ENCODE peak calls at places on chromosomes 12 and 14, in seven cellular contexts. One of them, this sample, is unnamed.

GRCh38 chr12:123660328-123660727 is 10.6 kb upstream of the TCTN2 start:
- DNase-seq in stimulated activated CD4-positive, alpha-beta T cell treated with anti-CD3 and anti-CD28 coated beads, Interleukin-4, amount 100 ng/mL, for 1 hour: no peak
- DNase-seq in NCI-H1436 treated with DMSO at 0.1 percent for 48 hours: no peak
- DNase-seq in ACHN: peak; percentile 84
- DNase-seq in stimulated activated CD8-positive, alpha-beta memory T cell treated with anti-CD3 and anti-CD28 coated beads, Interleukin-4, amount 100 ng/mL, for 48 hours: no peak
- DNase-seq in T-helper 9 cell: no peak
- DNase-seq in stimulated activated naive CD8-positive, alpha-beta T cell treated with anti-CD3 and anti-CD28 coated beads, Interleukin-15, Interleukin-2, amounts not matched to agents 100 U/mL and 50 U/mL, for 24 hours: no peak
- DNase-seq in this sample: no peak

GRCh38 chr12:127667131-127667685 is 599.8 kb upstream of the TMEM132C start:
- DNase-seq in stimulated activated CD4-positive, alpha-beta T cell treated with anti-CD3 and anti-CD28 coated beads, Interleukin-4, amount 100 ng/mL, for 1 hour: no peak
- DNase-seq in NCI-H1436 treated with DMSO at 0.1 percent for 48 hours: no peak
- DNase-seq in ACHN: no peak
- DNase-seq in stimulated activated CD8-positive, alpha-beta memory T cell treated with anti-CD3 and anti-CD28 coated beads, Interleukin-4, amount 100 ng/mL, for 48 hours: no peak
- DNase-seq in T-helper 9 cell: no peak
- DNase-seq in stimulated activated naive CD8-positive, alpha-beta T cell treated with anti-CD3 and anti-CD28 coated beads, Interleukin-15, Interleukin-2, amounts not matched to agents 100 U/mL and 50 U/mL, for 24 hours: no peak
- DNase-seq in this sample: no peak

GRCh38 chr14:50822501-50823042 is 8.4 kb downstream of the NIN start:
- DNase-seq in stimulated activated CD4-positive, alpha-beta T cell treated with anti-CD3 and anti-CD28 coated beads, Interleukin-4, amount 100 ng/mL, for 1 hour: no peak
- DNase-seq in NCI-H1436 treated with DMSO at 0.1 percent for 48 hours: no peak
- DNase-seq in ACHN: no peak
- DNase-seq in stimulated activated CD8-positive, alpha-beta memory T cell treated with anti-CD3 and anti-CD28 coated beads, Interleukin-4, amount 100 ng/mL, for 48 hours: no peak
- DNase-seq in T-helper 9 cell: no peak
- DNase-seq in stimulated activated naive CD8-positive, alpha-beta T cell treated with anti-CD3 and anti-CD28 coated beads, Interleukin-15, Interleukin-2, amounts not matched to agents 100 U/mL and 50 U/mL, for 24 hours: no peak
- DNase-seq in this sample: no peak

GRCh38 chr12:79344855-79345840 is 345.6 kb downstream of the PAWR start:
- DNase-seq in stimulated activated CD4-positive, alpha-beta T cell treated with anti-CD3 and anti-CD28 coated beads, Interleukin-4, amount 100 ng/mL, for 1 hour: no peak
- DNase-seq in NCI-H1436 treated with DMSO at 0.1 percent for 48 hours: no peak
- DNase-seq in ACHN: peak; percentile 72
- DNase-seq in stimulated activated CD8-positive, alpha-beta memory T cell treated with anti-CD3 and anti-CD28 coated beads, Interleukin-4, amount 100 ng/mL, for 48 hours: no peak
- DNase-seq in T-helper 9 cell: no peak
- DNase-seq in stimulated activated naive CD8-positive, alpha-beta T cell treated with anti-CD3 and anti-CD28 coated beads, Interleukin-15, Interleukin-2, amounts not matched to agents 100 U/mL and 50 U/mL, for 24 hours: peak; percentile 6
- DNase-seq in this sample: no peak

GRCh38 chr14:26286066-26286791 is 311.6 kb downstream of the NOVA1 start:
- DNase-seq in stimulated activated CD4-positive, alpha-beta T cell treated with anti-CD3 and anti-CD28 coated beads, Interleukin-4, amount 100 ng/mL, for 1 hour: no peak
- DNase-seq in NCI-H1436 treated with DMSO at 0.1 percent for 48 hours: no peak
- DNase-seq in ACHN: no peak
- DNase-seq in stimulated activated CD8-positive, alpha-beta memory T cell treated with anti-CD3 and anti-CD28 coated beads, Interleukin-4, amount 100 ng/mL, for 48 hours: no peak
- DNase-seq in T-helper 9 cell: no peak
- DNase-seq in stimulated activated naive CD8-positive, alpha-beta T cell treated with anti-CD3 and anti-CD28 coated beads, Interleukin-15, Interleukin-2, amounts not matched to agents 100 U/mL and 50 U/mL, for 24 hours: no peak
- DNase-seq in this sample: no peak

GRCh38 chr14:70921669-70922068 is 14.4 kb downstream of the PCNX1 start:
- DNase-seq in stimulated activated CD4-positive, alpha-beta T cell treated with anti-CD3 and anti-CD28 coated beads, Interleukin-4, amount 100 ng/mL, for 1 hour: no peak
- DNase-seq in NCI-H1436 treated with DMSO at 0.1 percent for 48 hours: no peak
- DNase-seq in ACHN: no peak
- DNase-seq in stimulated activated CD8-positive, alpha-beta memory T cell treated with anti-CD3 and anti-CD28 coated beads, Interleukin-4, amount 100 ng/mL, for 48 hours: no peak
- DNase-seq in T-helper 9 cell: no peak
- DNase-seq in stimulated activated naive CD8-positive, alpha-beta T cell treated with anti-CD3 and anti-CD28 coated beads, Interleukin-15, Interleukin-2, amounts not matched to agents 100 U/mL and 50 U/mL, for 24 hours: no peak
- DNase-seq in this sample: no peak

GRCh38 chr14:95307402-95308041 is 12.2 kb downstream of the CLMN start:
- DNase-seq in stimulated activated CD4-positive, alpha-beta T cell treated with anti-CD3 and anti-CD28 coated beads, Interleukin-4, amount 100 ng/mL, for 1 hour: no peak
- DNase-seq in NCI-H1436 treated with DMSO at 0.1 percent for 48 hours: no peak
- DNase-seq in ACHN: no peak
- DNase-seq in stimulated activated CD8-positive, alpha-beta memory T cell treated with anti-CD3 and anti-CD28 coated beads, Interleukin-4, amount 100 ng/mL, for 48 hours: no peak
- DNase-seq in T-helper 9 cell: no peak
- DNase-seq in stimulated activated naive CD8-positive, alpha-beta T cell treated with anti-CD3 and anti-CD28 coated beads, Interleukin-15, Interleukin-2, amounts not matched to agents 100 U/mL and 50 U/mL, for 24 hours: no peak
- DNase-seq in this sample: no peak

GRCh38 chr12:68515793-68516192 is 94.9 kb upstream of the RAP1B start:
- DNase-seq in stimulated activated CD4-positive, alpha-beta T cell treated with anti-CD3 and anti-CD28 coated beads, Interleukin-4, amount 100 ng/mL, for 1 hour: no peak
- DNase-seq in NCI-H1436 treated with DMSO at 0.1 percent for 48 hours: no peak
- DNase-seq in ACHN: no peak
- DNase-seq in stimulated activated CD8-positive, alpha-beta memory T cell treated with anti-CD3 and anti-CD28 coated beads, Interleukin-4, amount 100 ng/mL, for 48 hours: no peak
- DNase-seq in T-helper 9 cell: no peak
- DNase-seq in stimulated activated naive CD8-positive, alpha-beta T cell treated with anti-CD3 and anti-CD28 coated beads, Interleukin-15, Interleukin-2, amounts not matched to agents 100 U/mL and 50 U/mL, for 24 hours: no peak
- DNase-seq in this sample: no peak

GRCh38 chr14:100816286-100816949 is 9.5 kb upstream of the MEG3 start:
- DNase-seq in stimulated activated CD4-positive, alpha-beta T cell treated with anti-CD3 and anti-CD28 coated beads, Interleukin-4, amount 100 ng/mL, for 1 hour: no peak
- DNase-seq in NCI-H1436 treated with DMSO at 0.1 percent for 48 hours: no peak
- DNase-seq in ACHN: no peak
- DNase-seq in stimulated activated CD8-positive, alpha-beta memory T cell treated with anti-CD3 and anti-CD28 coated beads, Interleukin-4, amount 100 ng/mL, for 48 hours: no peak
- DNase-seq in T-helper 9 cell: no peak
- DNase-seq in stimulated activated naive CD8-positive, alpha-beta T cell treated with anti-CD3 and anti-CD28 coated beads, Interleukin-15, Interleukin-2, amounts not matched to agents 100 U/mL and 50 U/mL, for 24 hours: no peak
- DNase-seq in this sample: no peak

GRCh38 chr14:103071544-103072251 is 12.3 kb upstream of the LBHD2 start:
- DNase-seq in stimulated activated CD4-positive, alpha-beta T cell treated with anti-CD3 and anti-CD28 coated beads, Interleukin-4, amount 100 ng/mL, for 1 hour: no peak
- DNase-seq in NCI-H1436 treated with DMSO at 0.1 percent for 48 hours: no peak
- DNase-seq in ACHN: peak; percentile 79
- DNase-seq in stimulated activated CD8-positive, alpha-beta memory T cell treated with anti-CD3 and anti-CD28 coated beads, Interleukin-4, amount 100 ng/mL, for 48 hours: no peak
- DNase-seq in T-helper 9 cell: no peak
- DNase-seq in stimulated activated naive CD8-positive, alpha-beta T cell treated with anti-CD3 and anti-CD28 coated beads, Interleukin-15, Interleukin-2, amounts not matched to agents 100 U/mL and 50 U/mL, for 24 hours: no peak
- DNase-seq in this sample: no peak

GRCh38 chr12:124777399-124778372 is 86.0 kb downstream of the SCARB1 start:
- DNase-seq in stimulated activated CD4-positive, alpha-beta T cell treated with anti-CD3 and anti-CD28 coated beads, Interleukin-4, amount 100 ng/mL, for 1 hour: no peak
- DNase-seq in NCI-H1436 treated with DMSO at 0.1 percent for 48 hours: no peak
- DNase-seq in ACHN: no peak
- DNase-seq in stimulated activated CD8-positive, alpha-beta memory T cell treated with anti-CD3 and anti-CD28 coated beads, Interleukin-4, amount 100 ng/mL, for 48 hours: no peak
- DNase-seq in T-helper 9 cell: no peak
- DNase-seq in stimulated activated naive CD8-positive, alpha-beta T cell treated with anti-CD3 and anti-CD28 coated beads, Interleukin-15, Interleukin-2, amounts not matched to agents 100 U/mL and 50 U/mL, for 24 hours: no peak
- DNase-seq in this sample: no peak

GRCh38 chr12:15863258-15863835 is 18.8 kb upstream of the STRAP start:
- DNase-seq in stimulated activated CD4-positive, alpha-beta T cell treated with anti-CD3 and anti-CD28 coated beads, Interleukin-4, amount 100 ng/mL, for 1 hour: no peak
- DNase-seq in NCI-H1436 treated with DMSO at 0.1 percent for 48 hours: no peak
- DNase-seq in ACHN: no peak
- DNase-seq in stimulated activated CD8-positive, alpha-beta memory T cell treated with anti-CD3 and anti-CD28 coated beads, Interleukin-4, amount 100 ng/mL, for 48 hours: no peak
- DNase-seq in T-helper 9 cell: no peak
- DNase-seq in stimulated activated naive CD8-positive, alpha-beta T cell treated with anti-CD3 and anti-CD28 coated beads, Interleukin-15, Interleukin-2, amounts not matched to agents 100 U/mL and 50 U/mL, for 24 hours: no peak
- DNase-seq in this sample: no peak

GRCh38 chr12:20057398-20057797 is 310.9 kb upstream of the PDE3A start:
- DNase-seq in stimulated activated CD4-positive, alpha-beta T cell treated with anti-CD3 and anti-CD28 coated beads, Interleukin-4, amount 100 ng/mL, for 1 hour: no peak
- DNase-seq in NCI-H1436 treated with DMSO at 0.1 percent for 48 hours: no peak
- DNase-seq in ACHN: no peak
- DNase-seq in stimulated activated CD8-positive, alpha-beta memory T cell treated with anti-CD3 and anti-CD28 coated beads, Interleukin-4, amount 100 ng/mL, for 48 hours: no peak
- DNase-seq in T-helper 9 cell: no peak
- DNase-seq in stimulated activated naive CD8-positive, alpha-beta T cell treated with anti-CD3 and anti-CD28 coated beads, Interleukin-15, Interleukin-2, amounts not matched to agents 100 U/mL and 50 U/mL, for 24 hours: no peak
- DNase-seq in this sample: no peak

GRCh38 chr12:57726151-57726883 is 12.2 kb downstream of the AGAP2 start:
- DNase-seq in stimulated activated CD4-positive, alpha-beta T cell treated with anti-CD3 and anti-CD28 coated beads, Interleukin-4, amount 100 ng/mL, for 1 hour: no peak
- DNase-seq in NCI-H1436 treated with DMSO at 0.1 percent for 48 hours: peak; percentile 40
- DNase-seq in ACHN: peak; percentile 96
- DNase-seq in stimulated activated CD8-positive, alpha-beta memory T cell treated with anti-CD3 and anti-CD28 coated beads, Interleukin-4, amount 100 ng/mL, for 48 hours: peak; percentile 52
- DNase-seq in T-helper 9 cell: no peak
- DNase-seq in stimulated activated naive CD8-positive, alpha-beta T cell treated with anti-CD3 and anti-CD28 coated beads, Interleukin-15, Interleukin-2, amounts not matched to agents 100 U/mL and 50 U/mL, for 24 hours: peak; percentile 45
- DNase-seq in this sample: peak; percentile 59

GRCh38 chr12:122062832-122063690 is 15.5 kb upstream of the MLXIP start:
- DNase-seq in stimulated activated CD4-positive, alpha-beta T cell treated with anti-CD3 and anti-CD28 coated beads, Interleukin-4, amount 100 ng/mL, for 1 hour: no peak
- DNase-seq in NCI-H1436 treated with DMSO at 0.1 percent for 48 hours: no peak
- DNase-seq in ACHN: peak; percentile 74
- DNase-seq in stimulated activated CD8-positive, alpha-beta memory T cell treated with anti-CD3 and anti-CD28 coated beads, Interleukin-4, amount 100 ng/mL, for 48 hours: no peak
- DNase-seq in T-helper 9 cell: no peak
- DNase-seq in stimulated activated naive CD8-positive, alpha-beta T cell treated with anti-CD3 and anti-CD28 coated beads, Interleukin-15, Interleukin-2, amounts not matched to agents 100 U/mL and 50 U/mL, for 24 hours: no peak
- DNase-seq in this sample: peak; percentile 71

GRCh38 chr12:109445224-109445623 is 31.9 kb downstream of the KCTD10 start:
- DNase-seq in stimulated activated CD4-positive, alpha-beta T cell treated with anti-CD3 and anti-CD28 coated beads, Interleukin-4, amount 100 ng/mL, for 1 hour: no peak
- DNase-seq in NCI-H1436 treated with DMSO at 0.1 percent for 48 hours: no peak
- DNase-seq in ACHN: no peak
- DNase-seq in stimulated activated CD8-positive, alpha-beta memory T cell treated with anti-CD3 and anti-CD28 coated beads, Interleukin-4, amount 100 ng/mL, for 48 hours: no peak
- DNase-seq in T-helper 9 cell: no peak
- DNase-seq in stimulated activated naive CD8-positive, alpha-beta T cell treated with anti-CD3 and anti-CD28 coated beads, Interleukin-15, Interleukin-2, amounts not matched to agents 100 U/mL and 50 U/mL, for 24 hours: no peak
- DNase-seq in this sample: no peak

GRCh38 chr14:20434701-20435453 is 1.1 kb downstream of the KLHL33 start:
- DNase-seq in stimulated activated CD4-positive, alpha-beta T cell treated with anti-CD3 and anti-CD28 coated beads, Interleukin-4, amount 100 ng/mL, for 1 hour: no peak
- DNase-seq in NCI-H1436 treated with DMSO at 0.1 percent for 48 hours: no peak
- DNase-seq in ACHN: no peak
- DNase-seq in stimulated activated CD8-positive, alpha-beta memory T cell treated with anti-CD3 and anti-CD28 coated beads, Interleukin-4, amount 100 ng/mL, for 48 hours: no peak
- DNase-seq in T-helper 9 cell: no peak
- DNase-seq in stimulated activated naive CD8-positive, alpha-beta T cell treated with anti-CD3 and anti-CD28 coated beads, Interleukin-15, Interleukin-2, amounts not matched to agents 100 U/mL and 50 U/mL, for 24 hours: no peak
- DNase-seq in this sample: no peak

GRCh38 chr12:104182621-104183378 is 32.8 kb upstream of the TXNRD1 start:
- DNase-seq in stimulated activated CD4-positive, alpha-beta T cell treated with anti-CD3 and anti-CD28 coated beads, Interleukin-4, amount 100 ng/mL, for 1 hour: no peak
- DNase-seq in NCI-H1436 treated with DMSO at 0.1 percent for 48 hours: no peak
- DNase-seq in ACHN: no peak
- DNase-seq in stimulated activated CD8-positive, alpha-beta memory T cell treated with anti-CD3 and anti-CD28 coated beads, Interleukin-4, amount 100 ng/mL, for 48 hours: no peak
- DNase-seq in T-helper 9 cell: no peak
- DNase-seq in stimulated activated naive CD8-positive, alpha-beta T cell treated with anti-CD3 and anti-CD28 coated beads, Interleukin-15, Interleukin-2, amounts not matched to agents 100 U/mL and 50 U/mL, for 24 hours: no peak
- DNase-seq in this sample: no peak

GRCh38 chr12:99935608-99936007 is 49.1 kb downstream of the ANKS1B start:
- DNase-seq in stimulated activated CD4-positive, alpha-beta T cell treated with anti-CD3 and anti-CD28 coated beads, Interleukin-4, amount 100 ng/mL, for 1 hour: no peak
- DNase-seq in NCI-H1436 treated with DMSO at 0.1 percent for 48 hours: no peak
- DNase-seq in ACHN: no peak
- DNase-seq in stimulated activated CD8-positive, alpha-beta memory T cell treated with anti-CD3 and anti-CD28 coated beads, Interleukin-4, amount 100 ng/mL, for 48 hours: no peak
- DNase-seq in T-helper 9 cell: no peak
- DNase-seq in stimulated activated naive CD8-positive, alpha-beta T cell treated with anti-CD3 and anti-CD28 coated beads, Interleukin-15, Interleukin-2, amounts not matched to agents 100 U/mL and 50 U/mL, for 24 hours: no peak
- DNase-seq in this sample: no peak

GRCh38 chr14:76656592-76656991 is 104.7 kb upstream of the VASH1 start:
- DNase-seq in stimulated activated CD4-positive, alpha-beta T cell treated with anti-CD3 and anti-CD28 coated beads, Interleukin-4, amount 100 ng/mL, for 1 hour: no peak
- DNase-seq in NCI-H1436 treated with DMSO at 0.1 percent for 48 hours: no peak
- DNase-seq in ACHN: no peak
- DNase-seq in stimulated activated CD8-positive, alpha-beta memory T cell treated with anti-CD3 and anti-CD28 coated beads, Interleukin-4, amount 100 ng/mL, for 48 hours: no peak
- DNase-seq in T-helper 9 cell: no peak
- DNase-seq in stimulated activated naive CD8-positive, alpha-beta T cell treated with anti-CD3 and anti-CD28 coated beads, Interleukin-15, Interleukin-2, amounts not matched to agents 100 U/mL and 50 U/mL, for 24 hours: no peak
- DNase-seq in this sample: no peak

This sample was measured in pulmonary artery endothelial cell.